ENCODE peak calls at places on chromosomes 12 and 14, in four cellular contexts. N is cardiac fibroblast, A is transverse colon, V is coronary artery. Y is an unnamed sample.

GRCh38 chr12:19121449-19122018 is 8.0 kb upstream of the PLEKHA5 start:
- DNase-seq in N (no peak), A (no peak), V (no peak), Y (no peak)

GRCh38 chr14:48490756-48491155 is 815.4 kb upstream of the MDGA2 start:
- DNase-seq in N (no peak), A (no peak), V (no peak), Y (no peak)

GRCh38 chr12:80936353-80936641 is 1.4 kb downstream of the LIN7A start:
- DNase-seq in N (no peak), A (no peak), V (no peak), Y (no peak)

GRCh38 chr12:101929365-101930041 is 52.1 kb downstream of the DRAM1 start:
- DNase-seq in N (no peak), A (no peak), V (no peak), Y (no peak)

GRCh38 chr12:14665354-14666348 is 30.7 kb downstream of the GUCY2C start:
- DNase-seq in N (no peak), A (no peak), V (no peak), Y (no peak)

GRCh38 chr12:40693503-40693863 is 1.2 kb downstream of the CNTN1 start:
- DNase-seq in N (no peak), A (no peak), V (no peak), Y (peak)

GRCh38 chr14:60085085-60085484 is 6.6 kb upstream of the PCNX4 start:
- DNase-seq in N (peak), A (no peak), V (no peak), Y (no peak)

GRCh38 chr14:84493779-84494178 is 1036.2 kb upstream of the FLRT2 start:
- DNase-seq in N (peak), A (no peak), V (no peak), Y (no peak)

GRCh38 chr14:91381801-91382670 is 35.6 kb downstream of the CCDC88C start:
- DNase-seq in N (no peak), A (no peak), V (no peak), Y (no peak)

GRCh38 chr12:58143498-58143897 is 202.1 kb downstream of the ATP23 start:
- DNase-seq in N (no peak), A (peak), V (no peak), Y (peak)

GRCh38 chr12:57370696-57371095 is 60.1 kb downstream of the R3HDM2 start:
- DNase-seq in N (peak), A (no peak), V (no peak), Y (no peak)

GRCh38 chr12:19575307-19576243 is 136.3 kb downstream of the AEBP2 start:
- DNase-seq in N (peak), A (no peak), V (no peak), Y (peak)

DNA sequence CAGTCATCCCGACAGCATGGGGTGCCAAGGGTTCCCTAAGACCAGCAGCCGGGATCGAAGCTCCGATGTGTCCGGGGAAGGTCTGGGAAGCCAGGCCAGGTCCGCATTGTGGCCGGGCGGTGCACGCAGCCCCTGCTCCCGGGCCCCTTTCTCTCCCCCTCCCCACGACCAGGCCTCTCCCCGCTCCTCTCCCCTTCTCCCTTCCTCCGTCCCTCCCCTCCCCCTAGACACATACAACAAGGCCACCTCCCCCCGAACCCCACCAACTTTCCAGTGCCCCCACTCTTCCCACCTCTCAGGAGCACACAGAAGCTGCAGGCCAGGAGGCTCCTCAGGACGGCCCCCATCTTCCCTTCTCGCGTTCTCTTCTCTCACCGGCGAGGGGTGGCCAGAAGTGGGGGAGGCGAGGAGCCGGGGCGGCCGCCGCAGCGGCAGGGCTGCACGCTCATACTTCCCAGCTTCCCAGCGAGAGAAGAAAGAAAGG is 413 bp downstream of the LRP6 start:
- DNase-seq in N (peak), A (peak), V (no peak), Y (peak)
- H3K4me3 ChIP-seq in N (peak), A (peak), V (peak), Y (peak)

GRCh38 chr12:6958609-6959375 is 7.6 kb downstream of the PTPN6 start:
- DNase-seq in N (no peak), A (peak), V (peak), Y (no peak)

GRCh38 chr12:6961278-6961694 is 9.2 kb downstream of the PHB2 start:
- DNase-seq in N (peak), A (peak), V (peak), Y (peak)

GRCh38 chr12:6961695-6962284 is 8.7 kb downstream of the PHB2 start:
- DNase-seq in N (peak), A (peak), V (peak), Y (peak)

GRCh38 chr12:6959376-6960290 is 8.5 kb downstream of the PTPN6 start:
- DNase-seq in N (no peak), A (no peak), V (peak), Y (peak)

DNA sequence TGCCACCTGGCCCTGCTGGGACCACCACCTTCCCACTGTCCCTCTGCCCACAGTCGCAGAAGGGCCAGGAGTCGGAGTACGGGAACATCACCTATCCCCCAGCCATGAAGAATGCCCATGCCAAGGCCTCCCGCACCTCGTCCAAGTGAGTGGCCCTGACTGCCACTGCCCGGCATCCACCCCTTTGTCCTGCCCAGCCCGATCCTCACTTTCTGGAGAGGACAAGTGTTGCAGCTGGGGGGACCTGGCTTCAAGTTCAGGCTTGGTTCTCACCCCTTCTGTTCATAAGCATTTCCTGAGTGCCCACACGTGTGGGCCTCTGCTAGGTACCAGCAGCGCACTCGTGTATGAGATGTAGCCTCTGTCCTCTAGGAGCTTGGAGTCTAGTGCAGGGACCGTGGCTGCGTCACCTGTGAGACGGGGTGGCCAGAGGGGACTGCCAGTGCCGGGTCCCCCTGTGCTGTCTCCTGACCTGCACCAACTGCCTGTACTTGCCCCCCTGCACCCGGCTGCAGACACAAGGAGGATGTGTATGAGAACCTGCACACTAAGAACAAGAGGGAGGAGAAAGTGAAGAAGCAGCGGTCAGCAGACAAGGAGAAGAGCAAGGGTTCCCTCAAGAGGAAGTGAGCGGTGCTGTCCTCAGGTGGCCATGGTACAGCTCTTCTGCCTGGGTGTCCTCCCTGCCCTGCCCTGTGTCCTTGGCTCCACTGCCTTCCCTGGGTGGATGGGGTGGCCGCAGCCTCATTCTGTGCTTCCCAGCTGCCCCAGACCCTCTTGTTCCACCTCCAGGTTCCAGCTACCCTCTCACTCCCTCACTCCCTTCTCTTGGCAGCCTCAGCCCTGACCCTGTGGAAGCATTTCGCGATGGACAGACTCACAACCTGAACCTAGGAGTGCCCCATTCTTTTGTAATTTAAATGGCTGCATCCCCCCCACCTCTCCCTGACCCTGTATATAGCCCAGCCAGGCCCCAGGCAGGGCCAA is 9.4 kb downstream of the PTPN6 start:
- DNase-seq in N (peak), A (peak), V (no peak), Y (peak)
- H3K4me3 ChIP-seq in N (no peak), A (no peak), V (peak), Y (no peak)

GRCh38 chr14:65279510-65279909 is 133.0 kb upstream of the FUT8 start:
- DNase-seq in N (no peak), A (no peak), V (no peak), Y (no peak)

GRCh38 chr14:65280653-65281052 is 131.9 kb upstream of the FUT8 start:
- DNase-seq in N (no peak), A (no peak), V (no peak), Y (no peak)

GRCh38 chr14:65279958-65280357 is 132.6 kb upstream of the FUT8 start:
- DNase-seq in N (no peak), A (no peak), V (no peak), Y (no peak)

GRCh38 chr14:65282909-65283253 is 129.6 kb upstream of the FUT8 start:
- DNase-seq in N (no peak), A (no peak), V (no peak), Y (no peak)

DNA sequence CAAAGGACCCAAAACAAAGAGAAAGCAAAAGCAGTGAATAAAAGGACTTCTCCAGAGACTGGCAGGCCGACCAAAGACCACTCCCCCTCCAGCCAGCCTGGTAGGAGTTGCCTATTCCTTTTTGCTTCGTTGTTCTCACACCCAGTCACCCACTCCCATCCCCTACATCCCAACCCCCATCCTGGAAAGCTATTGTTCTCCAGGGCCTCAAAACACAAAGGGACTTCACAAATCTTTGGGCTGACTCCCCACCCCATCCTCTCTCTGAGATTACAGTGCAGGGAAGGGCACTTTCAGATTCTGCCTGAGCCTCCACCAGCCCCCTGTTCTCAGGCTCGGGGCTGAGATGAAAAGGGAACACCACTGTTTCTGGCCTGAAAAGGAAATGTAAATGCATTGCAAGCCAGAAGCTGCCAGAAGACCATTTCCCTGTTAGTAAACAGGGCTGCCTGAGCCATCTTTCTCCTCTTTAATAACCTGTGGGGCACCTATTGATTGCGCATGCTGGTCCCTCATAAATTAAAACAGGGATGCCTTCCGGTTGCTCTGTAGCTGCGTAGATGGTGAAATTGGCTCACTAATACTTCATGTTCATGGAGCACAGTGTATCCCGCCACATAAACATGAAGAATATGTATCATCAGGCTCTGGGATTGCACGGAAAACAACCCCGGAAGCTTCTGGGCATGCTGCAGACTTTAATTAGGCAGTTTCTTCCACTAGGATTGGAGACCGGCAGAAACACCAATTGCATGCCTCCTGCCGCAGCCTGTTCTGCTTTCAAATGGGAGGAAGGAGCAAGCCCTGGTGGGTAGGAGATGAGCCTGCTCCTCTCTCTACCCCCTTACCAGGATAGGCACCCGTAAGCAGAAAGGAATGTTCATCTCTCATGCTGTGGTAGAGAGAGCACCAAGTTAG is 130.3 kb upstream of the FUT8 start:
- DNase-seq in N (peak), A (no peak), V (no peak), Y (no peak)
- H3K4me3 ChIP-seq in N (no peak), A (no peak), V (peak), Y (peak)

GRCh38 chr12:121872546-121873223 is 14.0 kb upstream of the HPD start:
- DNase-seq in N (peak), A (peak), V (no peak), Y (peak)
- H3K4me3 ChIP-seq in N (no peak), A (no peak), V (no peak), Y (no peak)

GRCh38 chr12:32542550-32543229 is 136.4 kb upstream of the DNM1L start:
- DNase-seq in N (peak), A (no peak), V (no peak), Y (no peak)

GRCh38 chr12:32541754-32542374 is 137.2 kb upstream of the DNM1L start:
- DNase-seq in N (peak), A (no peak), V (no peak), Y (no peak)

GRCh38 chr12:32545413-32545970 is 133.6 kb upstream of the DNM1L start:
- DNase-seq in N (no peak), A (no peak), V (no peak), Y (no peak)

GRCh38 chr12:32546272-32546671 is 132.8 kb upstream of the DNM1L start:
- DNase-seq in N (no peak), A (no peak), V (no peak), Y (no peak)

DNA sequence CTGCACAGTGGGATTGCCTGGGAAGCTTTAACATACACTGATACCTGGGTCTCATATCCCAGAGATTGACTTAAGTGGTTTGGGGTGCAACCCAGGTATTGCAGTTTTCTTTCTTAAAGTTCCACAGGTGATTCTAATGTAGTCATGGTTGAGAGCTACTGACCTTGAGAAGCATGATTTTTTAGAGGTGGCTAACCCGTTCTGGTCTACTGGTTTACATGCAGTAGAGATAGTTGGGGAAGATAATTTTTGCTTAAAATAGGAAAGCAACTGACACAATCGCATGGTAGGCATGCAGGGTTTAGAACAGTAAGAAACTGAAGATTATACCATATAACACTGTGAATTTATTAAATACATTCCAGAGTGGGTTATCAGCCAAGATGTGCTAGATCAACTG is 134.2 kb upstream of the DNM1L start:
- DNase-seq in N (no peak), A (no peak), V (no peak), Y (no peak)
- H3K4me3 ChIP-seq in N (no peak), A (no peak), V (no peak), Y (no peak)

GRCh38 chr12:27085654-27086053 is 3.3 kb upstream of the C12orf71 start:
- DNase-seq in N (no peak), A (no peak), V (no peak), Y (no peak)

GRCh38 chr12:27081668-27082091 is 698 bp downstream of the C12orf71 start:
- DNase-seq in N (peak), A (no peak), V (no peak), Y (no peak)

DNA sequence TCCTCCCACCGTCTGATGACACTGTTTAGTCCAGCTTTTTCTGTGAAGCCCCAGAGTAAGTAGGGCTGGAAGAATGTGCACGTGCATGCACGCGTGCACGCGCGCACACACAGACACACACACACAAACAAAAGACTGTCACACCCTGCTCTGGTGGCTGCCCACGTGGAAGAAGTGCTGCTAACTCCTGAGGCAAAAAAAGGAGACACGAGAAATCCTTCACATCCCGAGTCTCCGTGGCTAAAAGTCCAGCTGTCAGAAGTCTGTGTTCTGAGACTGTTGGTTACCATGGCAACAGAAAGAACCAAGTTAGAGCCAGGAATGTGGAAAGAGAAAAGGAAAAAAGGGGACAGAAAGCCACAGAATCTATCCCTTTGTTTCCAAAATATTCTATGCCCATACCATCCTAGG is 1.5 kb upstream of the C12orf71 start:
- DNase-seq in N (peak), A (no peak), V (no peak), Y (no peak)
- H3K4me3 ChIP-seq in N (no peak), A (no peak), V (peak), Y (no peak)

DNA sequence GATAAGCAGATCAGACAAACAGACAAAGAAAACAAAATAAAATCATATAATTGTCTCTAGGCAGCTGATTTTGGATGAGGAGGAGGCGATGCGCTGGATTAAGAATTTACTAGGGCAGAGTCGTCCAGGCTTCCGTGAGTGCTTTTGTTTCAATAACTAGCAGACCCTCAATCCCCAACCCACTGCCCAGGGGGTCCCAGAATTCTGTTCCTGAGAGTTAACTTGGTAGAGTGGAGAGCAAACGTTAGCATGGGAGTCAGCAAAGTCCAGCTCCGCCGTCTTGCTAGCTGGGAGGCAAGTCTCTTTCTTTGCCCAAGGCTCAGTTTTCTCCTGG is 95.5 kb upstream of the TBX5 start:
- DNase-seq in N (no peak), A (no peak), V (no peak), Y (no peak)
- H3K4me3 ChIP-seq in N (no peak), A (no peak), V (no peak), Y (no peak)

GRCh38 chr14:101563352-101563653 is 2.0 kb downstream of the DIO3 start:
- DNase-seq in N (no peak), A (no peak), V (no peak), Y (no peak)

GRCh38 chr14:101567252-101567651 is 6.0 kb downstream of the DIO3 start:
- DNase-seq in N (no peak), A (no peak), V (no peak), Y (no peak)

GRCh38 chr14:101563654-101564443 is 2.6 kb downstream of the DIO3 start:
- DNase-seq in N (no peak), A (no peak), V (no peak), Y (no peak)

GRCh38 chr14:101564444-101564776 is 3.1 kb downstream of the DIO3 start:
- DNase-seq in N (no peak), A (no peak), V (no peak), Y (no peak)

GRCh38 chr14:101564819-101565698 is 3.8 kb downstream of the DIO3 start:
- DNase-seq in N (no peak), A (no peak), V (no peak), Y (no peak)
- H3K4me3 ChIP-seq in N (no peak), A (no peak), V (peak), Y (no peak)

Y was measured in colonic mucosa.